ENCODE peak calls at places on chromosomes 6 and 20, in nine cellular contexts. J is naive thymus-derived CD4-positive, alpha-beta T cell; S is endothelial cell of umbilical vein; L is GM23338; E is body of pancreas; N is spleen; U is lower lobe of right lung; T is neural progenitor cell; M is mesendoderm. Y is an unnamed sample. For H3K4me1 and H3K27me3, the result is how much of the 10 kb centered on the place peaks cover.

GRCh38 chr6:7108964-7109836 is 1.4 kb downstream of the RREB1 start:
- DNase-seq in J (peak), S (peak), L (peak), E (peak), N (peak), U (peak), T (peak), M (peak), Y (no peak)

GRCh38 chr6:42260972-42261371 is 43.3 kb upstream of the MRPS10 start:
- DNase-seq in J (peak), S (no peak), L (peak), E (no peak), N (no peak), U (no peak), T (peak), M (peak), Y (no peak)

GRCh38 chr20:63529861-63530787 is 7.1 kb downstream of the PTK6 start:
- DNase-seq in J (no peak), S (no peak), L (no peak), E (peak), N (peak), U (no peak), T (peak), M (no peak), Y (no peak)

GRCh38 chr20:19962958-19963357 is 54.2 kb upstream of the NAA20 start:
- DNase-seq in J (no peak), S (no peak), L (no peak), E (no peak), N (no peak), U (no peak), T (no peak), M (no peak), Y (no peak)

GRCh38 chr6:4939241-4939640 is 64.6 kb downstream of the RPP40 start:
- DNase-seq in J (no peak), S (no peak), L (no peak), E (no peak), N (no peak), U (no peak), T (no peak), M (no peak), Y (no peak)

GRCh38 chr20:1775117-1775516 is 117.5 kb upstream of the SIRPG start:
- DNase-seq in J (no peak), S (no peak), L (no peak), E (no peak), N (no peak), U (no peak), T (no peak), M (no peak), Y (no peak)

GRCh38 chr6:148885154-148885870 is 138.5 kb downstream of the UST start:
- DNase-seq in J (no peak), S (peak), L (no peak), E (no peak), N (no peak), U (no peak), T (no peak), M (no peak), Y (no peak)

GRCh38 chr6:4808396-4808795 is 32.2 kb downstream of the CDYL start:
- DNase-seq in J (no peak), S (no peak), L (no peak), E (no peak), N (no peak), U (no peak), T (no peak), M (no peak), Y (no peak)

GRCh38 chr6:134848076-134848475 is 101.8 kb downstream of the ALDH8A1 start:
- DNase-seq in J (no peak), S (no peak), L (no peak), E (no peak), N (no peak), U (no peak), T (no peak), M (no peak), Y (no peak)

GRCh38 chr20:53513489-53514298 is 79.9 kb downstream of the ZNF217 start:
- DNase-seq in J (no peak), S (no peak), L (no peak), E (no peak), N (no peak), U (no peak), T (peak), M (no peak), Y (no peak)

GRCh38 chr6:3026811-3027626 is 27.3 kb downstream of the NQO2 start:
- DNase-seq in J (peak), S (no peak), L (no peak), E (no peak), N (no peak), U (no peak), T (peak), M (no peak), Y (no peak)

GRCh38 chr6:89204096-89204495 is 13.1 kb downstream of the GABRR1 start:
- DNase-seq in J (no peak), S (no peak), L (no peak), E (no peak), N (no peak), U (no peak), T (no peak), M (no peak), Y (no peak)

GRCh38 chr6:105733556-105734162 is 330.8 kb upstream of the PREP start:
- DNase-seq in J (peak), S (peak), L (peak), E (no peak), N (no peak), U (no peak), T (peak), M (peak), Y (no peak)

GRCh38 chr6:157070403-157071107 is 252.8 kb downstream of the TMEM242 start:
- DNase-seq in J (no peak), S (peak), L (no peak), E (no peak), N (no peak), U (no peak), T (peak), M (no peak), Y (no peak)

GRCh38 chr6:11317885-11318771 is 85.7 kb upstream of the NEDD9 start:
- DNase-seq in J (no peak), S (peak), L (peak), E (peak), N (no peak), U (peak), T (no peak), M (peak), Y (no peak)

GRCh38 chr6:73460044-73460443 is 1.5 kb upstream of the MTO1 start:
- DNase-seq in J (no peak), S (no peak), L (no peak), E (no peak), N (no peak), U (no peak), T (no peak), M (no peak), Y (no peak)

GRCh38 chr6:41707565-41708200 is 27.7 kb downstream of the TFEB start:
- DNase-seq in J (peak), S (no peak), L (no peak), E (no peak), N (peak), U (peak), T (no peak), M (no peak), Y (no peak)

GRCh38 chr6:9795880-9796279 is 619.0 kb downstream of the TFAP2A start:
- DNase-seq in J (no peak), S (peak), L (no peak), E (no peak), N (no peak), U (no peak), T (no peak), M (peak), Y (no peak)

GRCh38 chr6:1081566-1081965 is 230.3 kb upstream of the FOXQ1 start:
- DNase-seq in J (no peak), S (no peak), L (no peak), E (no peak), N (no peak), U (no peak), T (no peak), M (no peak), Y (no peak)

GRCh38 chr6:36201612-36202011 is 5.1 kb downstream of the BRPF3 start:
- DNase-seq in J (peak), S (no peak), L (no peak), E (no peak), N (no peak), U (no peak), T (no peak), M (no peak), Y (no peak)

GRCh38 chr6:135291288-135292116 is 110.4 kb downstream of the MYB start:
- DNase-seq in J (no peak), S (peak), L (no peak), E (no peak), N (no peak), U (no peak), T (no peak), M (peak), Y (no peak)

GRCh38 chr6:106702451-106703110 is 73.2 kb downstream of the QRSL1 start:
- DNase-seq in J (no peak), S (no peak), L (no peak), E (peak), N (no peak), U (peak), T (no peak), M (no peak), Y (no peak)

GRCh38 chr6:78322068-78322845 is 545.1 kb upstream of the IRAK1BP1 start:
- DNase-seq in J (no peak), S (no peak), L (no peak), E (no peak), N (no peak), U (no peak), T (no peak), M (no peak), Y (no peak)

GRCh38 chr20:59598625-59599310 is 5.6 kb upstream of the PHACTR3 start:
- DNase-seq in J (no peak), S (peak), L (peak), E (peak), N (no peak), U (no peak), T (peak), M (peak), Y (no peak)

GRCh38 chr6:132063204-132063603 is 112.0 kb upstream of the CCN2 start:
- DNase-seq in J (no peak), S (peak), L (no peak), E (no peak), N (no peak), U (no peak), T (no peak), M (no peak), Y (no peak)

GRCh38 chr6:117481926-117482239 is 591 bp upstream of the DCBLD1 start:
- DNase-seq in J (no peak), S (no peak), L (peak), E (no peak), N (no peak), U (no peak), T (peak), M (peak), Y (no peak)

GRCh38 chr20:39036851-39037250 is 74.7 kb downstream of the DHX35 start:
- DNase-seq in J (no peak), S (no peak), L (no peak), E (no peak), N (no peak), U (no peak), T (no peak), M (no peak), Y (no peak)

GRCh38 chr20:51172558-51173428 is 149.9 kb upstream of the KCNG1 start:
- DNase-seq in J (no peak), S (no peak), L (peak), E (no peak), N (no peak), U (no peak), T (no peak), M (peak), Y (peak)

GRCh38 chr20:47493175-47493953 is 8.3 kb upstream of the NCOA3 start:
- DNase-seq in J (peak), S (peak), L (no peak), E (peak), N (peak), U (peak), T (no peak), M (no peak), Y (no peak)

GRCh38 chr6:37965964-37966676 is 146.6 kb downstream of the ZFAND3 start:
- DNase-seq in J (no peak), S (no peak), L (no peak), E (no peak), N (no peak), U (no peak), T (no peak), M (no peak), Y (no peak)

GRCh38 chr6:120493483-120493882 is 840.8 kb downstream of the TBC1D32 start:
- DNase-seq in J (no peak), S (no peak), L (no peak), E (no peak), N (no peak), U (no peak), T (no peak), M (no peak), Y (no peak)
- H3K4me1 ChIP-seq in J (under half), S (under half), L (under half), E (under half), N (under half), U (under half), T (under half), M (under half), Y (under half)

DNA sequence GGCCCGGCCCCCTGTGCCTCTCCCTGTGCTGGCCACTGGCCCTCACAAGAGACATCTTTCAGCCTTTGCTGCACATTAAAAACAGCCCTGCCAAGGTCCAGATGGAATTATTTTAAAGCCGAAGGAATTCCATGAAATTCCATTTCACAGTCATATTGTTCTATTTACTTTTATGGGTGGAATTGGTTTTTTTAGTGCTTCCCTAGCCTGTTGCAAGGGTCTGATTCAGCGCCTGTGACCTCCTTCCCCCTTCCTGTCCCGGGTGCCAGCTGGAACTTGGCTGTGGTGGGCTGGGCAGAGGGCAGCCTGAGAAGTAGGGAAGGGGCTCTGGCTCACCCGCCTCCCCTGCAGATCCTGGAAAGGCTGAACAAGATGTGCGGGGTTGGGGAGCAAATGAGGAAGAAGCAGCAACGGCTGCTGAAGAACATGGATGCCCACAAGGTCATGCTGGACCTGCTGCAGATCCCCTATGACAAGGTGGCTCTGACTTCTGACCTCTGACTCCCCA is 34.3 kb downstream of the UQCC2 start:
- DNase-seq in J (no peak), S (no peak), L (no peak), E (no peak), N (no peak), U (no peak), T (no peak), M (no peak), Y (no peak)
- H3K27me3 ChIP-seq in J (under half), S (under half), L (under half), E (under half), N (under half), U (under half), T (under half), M (under half), Y (under half)

GRCh38 chr6:44667226-44667625 is 279.7 kb downstream of the CDC5L start:
- DNase-seq in J (no peak), S (no peak), L (peak), E (no peak), N (no peak), U (no peak), T (peak), M (peak), Y (no peak)

GRCh38 chr6:44668391-44668930 is 281.0 kb downstream of the CDC5L start:
- DNase-seq in J (no peak), S (no peak), L (no peak), E (no peak), N (no peak), U (no peak), T (no peak), M (no peak), Y (no peak)

GRCh38 chr6:44668976-44669934 is 281.7 kb downstream of the CDC5L start:
- DNase-seq in J (no peak), S (no peak), L (no peak), E (no peak), N (no peak), U (no peak), T (no peak), M (no peak), Y (peak)

GRCh38 chr6:44666324-44666723 is 278.8 kb downstream of the CDC5L start:
- DNase-seq in J (no peak), S (no peak), L (no peak), E (no peak), N (no peak), U (no peak), T (no peak), M (no peak), Y (no peak)

DNA sequence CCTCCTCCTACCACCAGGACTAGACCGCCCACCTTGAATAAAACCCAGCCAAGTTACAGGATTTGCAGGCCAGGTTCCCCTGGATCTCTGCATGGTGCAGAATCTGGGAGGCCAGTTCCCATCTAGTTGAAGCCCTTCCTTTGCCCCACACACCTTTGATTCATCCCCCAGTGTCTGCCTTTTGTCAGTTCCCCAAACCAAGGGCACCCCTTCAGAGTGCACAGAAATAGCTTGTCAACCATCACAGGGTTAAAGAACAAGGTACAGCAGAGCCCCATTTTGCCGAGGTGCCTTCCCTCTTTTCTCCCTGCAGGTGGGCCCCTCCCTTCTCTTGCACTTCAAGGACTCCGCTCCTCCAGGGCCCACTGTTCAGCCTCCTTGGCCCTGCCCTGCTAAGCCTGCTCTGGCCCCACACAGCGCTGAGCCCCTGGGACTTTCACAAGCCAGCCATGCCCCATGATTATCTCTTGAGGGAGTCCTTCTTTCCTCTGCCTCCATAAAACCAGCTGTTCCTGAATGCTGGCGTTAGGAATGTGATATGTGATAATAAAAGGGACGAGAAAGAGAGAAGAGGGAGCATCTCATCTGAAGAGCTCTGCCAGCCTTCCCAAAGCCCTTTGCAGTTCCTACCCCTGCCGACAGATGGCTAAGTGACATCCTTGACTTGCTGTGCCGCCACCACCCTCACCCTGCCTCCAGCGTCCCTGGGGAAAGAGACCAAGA is 280.3 kb downstream of the CDC5L start:
- DNase-seq in J (peak), S (no peak), L (peak), E (peak), N (no peak), U (no peak), T (peak), M (peak), Y (no peak)
- H3K27ac ChIP-seq in J (no peak), S (no peak), L (peak), E (no peak), N (no peak), U (no peak), T (no peak), M (peak), Y (no peak)

GRCh38 chr6:139161169-139161568 is 26.3 kb downstream of the HECA start:
- DNase-seq in J (peak), S (no peak), L (no peak), E (no peak), N (no peak), U (no peak), T (no peak), M (no peak), Y (no peak)
- H3K4me1 ChIP-seq in J (half or more), S (under half), L (under half), E (under half), N (half or more), U (half or more), T (under half), M (under half), Y (half or more)

Y was measured in vagina.